ENCODE peak calls at places on chromosome 5, in six cellular contexts. One of them, this sample, is unnamed. For H3K9me3, the result is how much of the 10 kb centered on the place peaks cover.

GRCh38 chr5:127746756-127747155 is 43.6 kb downstream of the CCDC192 start:
- DNase-seq in tibial nerve: no peak
- DNase-seq in ascending aorta: no peak
- DNase-seq in cardiac muscle cell: peak
- DNase-seq in fibroblast of lung: peak
- DNase-seq in right lobe of liver: no peak
- DNase-seq in this sample: no peak

GRCh38 chr5:1524799-1525623 is 1.3 kb upstream of the LPCAT1 start:
- DNase-seq in tibial nerve: peak
- DNase-seq in ascending aorta: peak
- DNase-seq in cardiac muscle cell: no peak
- DNase-seq in fibroblast of lung: no peak
- DNase-seq in right lobe of liver: peak
- DNase-seq in this sample: no peak

GRCh38 chr5:78627175-78627574 is 21.4 kb downstream of the LHFPL2 start:
- DNase-seq in tibial nerve: no peak
- DNase-seq in ascending aorta: no peak
- DNase-seq in cardiac muscle cell: peak
- DNase-seq in fibroblast of lung: peak
- DNase-seq in right lobe of liver: no peak
- DNase-seq in this sample: no peak

GRCh38 chr5:78537821-78538220 is 110.8 kb downstream of the LHFPL2 start:
- DNase-seq in tibial nerve: no peak
- DNase-seq in ascending aorta: no peak
- DNase-seq in cardiac muscle cell: peak
- DNase-seq in fibroblast of lung: peak
- DNase-seq in right lobe of liver: no peak
- DNase-seq in this sample: no peak

GRCh38 chr5:81751836-81752643 is 1.1 kb upstream of the SSBP2 start:
- DNase-seq in tibial nerve: peak
- DNase-seq in ascending aorta: no peak
- DNase-seq in cardiac muscle cell: peak
- DNase-seq in fibroblast of lung: no peak
- DNase-seq in right lobe of liver: no peak
- DNase-seq in this sample: peak

GRCh38 chr5:170585278-170585677 is 81.5 kb downstream of the KCNIP1 start:
- DNase-seq in tibial nerve: no peak
- DNase-seq in ascending aorta: no peak
- DNase-seq in cardiac muscle cell: no peak
- DNase-seq in fibroblast of lung: no peak
- DNase-seq in right lobe of liver: no peak
- DNase-seq in this sample: no peak

GRCh38 chr5:169350016-169350415 is 49.1 kb upstream of the SLIT3 start:
- DNase-seq in tibial nerve: no peak
- DNase-seq in ascending aorta: no peak
- DNase-seq in cardiac muscle cell: peak
- DNase-seq in fibroblast of lung: peak
- DNase-seq in right lobe of liver: no peak
- DNase-seq in this sample: no peak

GRCh38 chr5:158302029-158302428 is 443.1 kb upstream of the CLINT1 start:
- DNase-seq in tibial nerve: no peak
- DNase-seq in ascending aorta: no peak
- DNase-seq in cardiac muscle cell: no peak
- DNase-seq in fibroblast of lung: no peak
- DNase-seq in right lobe of liver: no peak
- DNase-seq in this sample: no peak

GRCh38 chr5:137622850-137623249 is 113.0 kb downstream of the KLHL3 start:
- DNase-seq in tibial nerve: peak
- DNase-seq in ascending aorta: peak
- DNase-seq in cardiac muscle cell: peak
- DNase-seq in fibroblast of lung: peak
- DNase-seq in right lobe of liver: peak
- DNase-seq in this sample: peak

GRCh38 chr5:29697786-29698414 is 1495.6 kb upstream of the CDH6 start:
- DNase-seq in tibial nerve: no peak
- DNase-seq in ascending aorta: no peak
- DNase-seq in cardiac muscle cell: no peak
- DNase-seq in fibroblast of lung: no peak
- DNase-seq in right lobe of liver: no peak
- DNase-seq in this sample: no peak

GRCh38 chr5:1480217-1480616 is 35.0 kb upstream of the SLC6A3 start:
- DNase-seq in tibial nerve: no peak
- DNase-seq in ascending aorta: peak
- DNase-seq in cardiac muscle cell: peak
- DNase-seq in fibroblast of lung: no peak
- DNase-seq in right lobe of liver: peak
- DNase-seq in this sample: peak

GRCh38 chr5:110134963-110135935 is 445.5 kb downstream of the MAN2A1 start:
- DNase-seq in tibial nerve: no peak
- DNase-seq in ascending aorta: no peak
- DNase-seq in cardiac muscle cell: no peak
- DNase-seq in fibroblast of lung: no peak
- DNase-seq in right lobe of liver: no peak
- DNase-seq in this sample: no peak

GRCh38 chr5:75567710-75568109 is 43.5 kb upstream of the ANKDD1B start:
- DNase-seq in tibial nerve: no peak
- DNase-seq in ascending aorta: no peak
- DNase-seq in cardiac muscle cell: peak
- DNase-seq in fibroblast of lung: peak
- DNase-seq in right lobe of liver: no peak
- DNase-seq in this sample: no peak

GRCh38 chr5:38369692-38370091 is 111.3 kb downstream of the EGFLAM start:
- DNase-seq in tibial nerve: no peak
- DNase-seq in ascending aorta: no peak
- DNase-seq in cardiac muscle cell: no peak
- DNase-seq in fibroblast of lung: no peak
- DNase-seq in right lobe of liver: no peak
- DNase-seq in this sample: no peak

GRCh38 chr5:77305921-77306320 is 95.4 kb downstream of the PDE8B start:
- DNase-seq in tibial nerve: no peak
- DNase-seq in ascending aorta: peak
- DNase-seq in cardiac muscle cell: no peak
- DNase-seq in fibroblast of lung: peak
- DNase-seq in right lobe of liver: no peak
- DNase-seq in this sample: no peak

GRCh38 chr5:8685704-8686103 is 816.8 kb downstream of the MTRR start:
- DNase-seq in tibial nerve: no peak
- DNase-seq in ascending aorta: no peak
- DNase-seq in cardiac muscle cell: no peak
- DNase-seq in fibroblast of lung: no peak
- DNase-seq in right lobe of liver: no peak
- DNase-seq in this sample: no peak

GRCh38 chr5:14902826-14903560 is 31.4 kb upstream of the ANKH start:
- DNase-seq in tibial nerve: no peak
- DNase-seq in ascending aorta: no peak
- DNase-seq in cardiac muscle cell: peak
- DNase-seq in fibroblast of lung: no peak
- DNase-seq in right lobe of liver: no peak
- DNase-seq in this sample: no peak

GRCh38 chr5:172778223-172778814 is 7.3 kb upstream of the DUSP1 start:
- DNase-seq in tibial nerve: no peak
- DNase-seq in ascending aorta: no peak
- DNase-seq in cardiac muscle cell: peak
- DNase-seq in fibroblast of lung: peak
- DNase-seq in right lobe of liver: peak
- DNase-seq in this sample: no peak

GRCh38 chr5:171342362-171343111 is 33.5 kb downstream of the TLX3 start:
- DNase-seq in tibial nerve: no peak
- DNase-seq in ascending aorta: no peak
- DNase-seq in cardiac muscle cell: peak
- DNase-seq in fibroblast of lung: peak
- DNase-seq in right lobe of liver: no peak
- DNase-seq in this sample: no peak

GRCh38 chr5:57488308-57488955 is 5.8 kb upstream of the ACTBL2 start:
- DNase-seq in tibial nerve: no peak
- DNase-seq in ascending aorta: no peak
- DNase-seq in cardiac muscle cell: peak
- DNase-seq in fibroblast of lung: peak
- DNase-seq in right lobe of liver: no peak
- DNase-seq in this sample: peak

GRCh38 chr5:71922584-71923106 is 184.6 kb upstream of the MAP1B start:
- DNase-seq in tibial nerve: no peak
- DNase-seq in ascending aorta: no peak
- DNase-seq in cardiac muscle cell: peak
- DNase-seq in fibroblast of lung: peak
- DNase-seq in right lobe of liver: no peak
- DNase-seq in this sample: no peak

GRCh38 chr5:110517396-110517795 is 209.1 kb downstream of the TMEM232 start:
- DNase-seq in tibial nerve: no peak
- DNase-seq in ascending aorta: no peak
- DNase-seq in cardiac muscle cell: no peak
- DNase-seq in fibroblast of lung: peak
- DNase-seq in right lobe of liver: no peak
- DNase-seq in this sample: no peak

GRCh38 chr5:59218424-59219045 is 635.7 kb downstream of the RAB3C start:
- DNase-seq in tibial nerve: no peak
- DNase-seq in ascending aorta: no peak
- DNase-seq in cardiac muscle cell: peak
- DNase-seq in fibroblast of lung: no peak
- DNase-seq in right lobe of liver: no peak
- DNase-seq in this sample: no peak

DNA sequence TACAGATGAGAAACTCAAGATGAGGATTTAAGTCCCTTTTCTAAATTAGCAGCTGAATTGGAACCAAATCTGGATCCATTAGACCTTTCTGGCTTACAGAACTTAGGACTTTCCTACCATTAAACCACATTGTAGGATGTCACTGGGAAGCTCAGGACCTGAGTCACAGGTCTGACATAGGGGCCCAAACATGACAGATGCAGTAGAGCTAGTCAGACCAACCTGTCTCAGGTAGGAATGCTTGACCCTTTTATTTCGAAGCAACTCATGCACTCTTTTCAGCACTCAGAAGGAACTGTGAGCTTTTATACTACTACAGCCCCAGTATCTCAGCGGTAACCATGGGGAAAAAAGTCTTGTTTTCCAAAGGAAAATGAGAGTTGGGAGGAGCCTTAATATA is 2.5 kb downstream of the RAB24 start:
- DNase-seq in tibial nerve: no peak
- DNase-seq in ascending aorta: no peak
- DNase-seq in cardiac muscle cell: no peak
- DNase-seq in fibroblast of lung: no peak
- DNase-seq in right lobe of liver: no peak
- DNase-seq in this sample: no peak
- TF ChIP-seq CTCF in tibial nerve: no peak
- TF ChIP-seq CTCF in ascending aorta: no peak
- TF ChIP-seq CTCF in cardiac muscle cell: no peak
- TF ChIP-seq CTCF in fibroblast of lung: no peak
- TF ChIP-seq CTCF in right lobe of liver: no peak
- TF ChIP-seq CTCF in this sample: no peak

DNA sequence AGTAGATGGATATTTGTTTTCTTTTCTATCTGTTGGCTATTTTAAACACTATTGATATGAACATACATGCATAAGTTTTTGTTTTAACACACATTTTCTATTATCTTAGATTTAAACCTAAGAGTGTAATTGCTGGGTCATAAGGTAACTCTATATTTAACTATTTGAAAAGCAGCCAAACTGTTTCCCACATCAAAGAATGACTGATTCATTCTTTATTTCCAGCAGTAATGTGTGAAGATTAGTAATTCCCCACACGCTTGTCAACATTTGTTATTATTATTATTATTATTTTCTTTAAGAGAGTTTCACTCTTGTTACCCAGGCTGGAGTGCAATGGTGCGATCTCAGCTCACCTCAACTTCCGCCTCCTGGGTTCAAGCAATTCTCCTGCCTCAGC is 1495.8 kb downstream of the EFNA5 start:
- DNase-seq in tibial nerve: no peak
- DNase-seq in ascending aorta: no peak
- DNase-seq in cardiac muscle cell: no peak
- DNase-seq in fibroblast of lung: peak
- DNase-seq in right lobe of liver: no peak
- DNase-seq in this sample: no peak
- H3K27ac ChIP-seq in tibial nerve: no peak
- H3K27ac ChIP-seq in ascending aorta: no peak
- H3K27ac ChIP-seq in cardiac muscle cell: no peak
- H3K27ac ChIP-seq in fibroblast of lung: no peak
- H3K27ac ChIP-seq in right lobe of liver: no peak
- H3K27ac ChIP-seq in this sample: no peak

GRCh38 chr5:131323378-131323777 is 59.5 kb downstream of the CDC42SE2 start:
- DNase-seq in tibial nerve: no peak
- DNase-seq in ascending aorta: no peak
- DNase-seq in cardiac muscle cell: no peak
- DNase-seq in fibroblast of lung: no peak
- DNase-seq in right lobe of liver: no peak
- DNase-seq in this sample: no peak
- H3K9me3 ChIP-seq in tibial nerve: under half
- H3K9me3 ChIP-seq in ascending aorta: under half
- H3K9me3 ChIP-seq in cardiac muscle cell: under half
- H3K9me3 ChIP-seq in fibroblast of lung: under half
- H3K9me3 ChIP-seq in right lobe of liver: under half
- H3K9me3 ChIP-seq in this sample: under half

GRCh38 chr5:34517249-34517648 is 138.9 kb upstream of the RAI14 start:
- DNase-seq in tibial nerve: no peak
- DNase-seq in ascending aorta: no peak
- DNase-seq in cardiac muscle cell: peak
- DNase-seq in fibroblast of lung: peak
- DNase-seq in right lobe of liver: no peak
- DNase-seq in this sample: no peak
- TF ChIP-seq CTCF in tibial nerve: no peak
- TF ChIP-seq CTCF in ascending aorta: no peak
- TF ChIP-seq CTCF in cardiac muscle cell: no peak
- TF ChIP-seq CTCF in fibroblast of lung: no peak
- TF ChIP-seq CTCF in right lobe of liver: no peak
- TF ChIP-seq CTCF in this sample: no peak

GRCh38 chr5:129905467-129906176 is 1.4 kb downstream of the CHSY3 start:
- DNase-seq in tibial nerve: no peak
- DNase-seq in ascending aorta: no peak
- DNase-seq in cardiac muscle cell: peak
- DNase-seq in fibroblast of lung: peak
- DNase-seq in right lobe of liver: peak
- DNase-seq in this sample: peak

GRCh38 chr5:129904667-129905466 is 602 bp downstream of the CHSY3 start:
- DNase-seq in tibial nerve: no peak
- DNase-seq in ascending aorta: no peak
- DNase-seq in cardiac muscle cell: peak
- DNase-seq in fibroblast of lung: peak
- DNase-seq in right lobe of liver: peak
- DNase-seq in this sample: peak

GRCh38 chr5:129903466-129904101 is 681 bp upstream of the CHSY3 start:
- DNase-seq in tibial nerve: no peak
- DNase-seq in ascending aorta: no peak
- DNase-seq in cardiac muscle cell: no peak
- DNase-seq in fibroblast of lung: no peak
- DNase-seq in right lobe of liver: no peak
- DNase-seq in this sample: no peak

GRCh38 chr5:129902806-129903205 is 1.5 kb upstream of the CHSY3 start:
- DNase-seq in tibial nerve: no peak
- DNase-seq in ascending aorta: no peak
- DNase-seq in cardiac muscle cell: no peak
- DNase-seq in fibroblast of lung: no peak
- DNase-seq in right lobe of liver: no peak
- DNase-seq in this sample: no peak

GRCh38 chr5:129904102-129904666 is at the start of gene CHSY3:
- DNase-seq in tibial nerve: peak
- DNase-seq in ascending aorta: peak
- DNase-seq in cardiac muscle cell: peak
- DNase-seq in fibroblast of lung: peak
- DNase-seq in right lobe of liver: peak
- DNase-seq in this sample: peak
- H3K27ac ChIP-seq in tibial nerve: peak
- H3K27ac ChIP-seq in ascending aorta: peak
- H3K27ac ChIP-seq in cardiac muscle cell: no peak
- H3K27ac ChIP-seq in fibroblast of lung: no peak
- H3K27ac ChIP-seq in right lobe of liver: peak
- H3K27ac ChIP-seq in this sample: peak

GRCh38 chr5:16573401-16573800 is 43.4 kb downstream of the RETREG1 start:
- DNase-seq in tibial nerve: no peak
- DNase-seq in ascending aorta: no peak
- DNase-seq in cardiac muscle cell: no peak
- DNase-seq in fibroblast of lung: no peak
- DNase-seq in right lobe of liver: no peak
- DNase-seq in this sample: no peak
- H3K9me3 ChIP-seq in tibial nerve: under half
- H3K9me3 ChIP-seq in ascending aorta: under half
- H3K9me3 ChIP-seq in cardiac muscle cell: under half
- H3K9me3 ChIP-seq in fibroblast of lung: under half
- H3K9me3 ChIP-seq in right lobe of liver: under half
- H3K9me3 ChIP-seq in this sample: under half